ENCODE peak calls at places on chromosome 15, in eight cellular contexts. One of them, this sample, is unnamed. For H3K4me1 and H3K36me3, the result is how much of the 10 kb centered on the place peaks cover.

GRCh38 chr15:49435201-49435600 is 12.2 kb downstream of the FGF7 start:
- DNase-seq in esophagus squamous epithelium: no peak
- DNase-seq in mammary epithelial cell: no peak
- DNase-seq in lower lobe of right lung: no peak
- DNase-seq in CD8-positive, alpha-beta T cell: no peak
- DNase-seq in lung: no peak
- DNase-seq in CD8-positive, alpha-beta memory T cell: no peak
- DNase-seq in naive thymus-derived CD4-positive, alpha-beta T cell: no peak
- DNase-seq in this sample: no peak

GRCh38 chr15:76234337-76234889 is 76.9 kb downstream of the ETFA start:
- DNase-seq in esophagus squamous epithelium: no peak
- DNase-seq in mammary epithelial cell: no peak
- DNase-seq in lower lobe of right lung: no peak
- DNase-seq in CD8-positive, alpha-beta T cell: no peak
- DNase-seq in lung: no peak
- DNase-seq in CD8-positive, alpha-beta memory T cell: no peak
- DNase-seq in naive thymus-derived CD4-positive, alpha-beta T cell: no peak
- DNase-seq in this sample: no peak

GRCh38 chr15:72592103-72592502 is 62.4 kb upstream of the GOLGA6B start:
- DNase-seq in esophagus squamous epithelium: no peak
- DNase-seq in mammary epithelial cell: no peak
- DNase-seq in lower lobe of right lung: no peak
- DNase-seq in CD8-positive, alpha-beta T cell: no peak
- DNase-seq in lung: no peak
- DNase-seq in CD8-positive, alpha-beta memory T cell: no peak
- DNase-seq in naive thymus-derived CD4-positive, alpha-beta T cell: no peak
- DNase-seq in this sample: no peak

GRCh38 chr15:48868549-48868948 is 9.4 kb upstream of the EID1 start:
- DNase-seq in esophagus squamous epithelium: no peak
- DNase-seq in mammary epithelial cell: peak
- DNase-seq in lower lobe of right lung: no peak
- DNase-seq in CD8-positive, alpha-beta T cell: no peak
- DNase-seq in lung: no peak
- DNase-seq in CD8-positive, alpha-beta memory T cell: no peak
- DNase-seq in naive thymus-derived CD4-positive, alpha-beta T cell: no peak
- DNase-seq in this sample: no peak

GRCh38 chr15:62847900-62848489 is 194.6 kb upstream of the TPM1 start:
- DNase-seq in esophagus squamous epithelium: no peak
- DNase-seq in mammary epithelial cell: peak
- DNase-seq in lower lobe of right lung: peak
- DNase-seq in CD8-positive, alpha-beta T cell: no peak
- DNase-seq in lung: peak
- DNase-seq in CD8-positive, alpha-beta memory T cell: peak
- DNase-seq in naive thymus-derived CD4-positive, alpha-beta T cell: no peak
- DNase-seq in this sample: peak

GRCh38 chr15:87354661-87355410 is 901.7 kb downstream of the NTRK3 start:
- DNase-seq in esophagus squamous epithelium: no peak
- DNase-seq in mammary epithelial cell: peak
- DNase-seq in lower lobe of right lung: no peak
- DNase-seq in CD8-positive, alpha-beta T cell: no peak
- DNase-seq in lung: no peak
- DNase-seq in CD8-positive, alpha-beta memory T cell: no peak
- DNase-seq in naive thymus-derived CD4-positive, alpha-beta T cell: no peak
- DNase-seq in this sample: no peak

GRCh38 chr15:98903377-98904018 is 104.1 kb downstream of the PGPEP1L start:
- DNase-seq in esophagus squamous epithelium: no peak
- DNase-seq in mammary epithelial cell: peak
- DNase-seq in lower lobe of right lung: no peak
- DNase-seq in CD8-positive, alpha-beta T cell: no peak
- DNase-seq in lung: no peak
- DNase-seq in CD8-positive, alpha-beta memory T cell: no peak
- DNase-seq in naive thymus-derived CD4-positive, alpha-beta T cell: no peak
- DNase-seq in this sample: no peak

GRCh38 chr15:70569139-70569717 is 194.1 kb downstream of the UACA start:
- DNase-seq in esophagus squamous epithelium: no peak
- DNase-seq in mammary epithelial cell: peak
- DNase-seq in lower lobe of right lung: no peak
- DNase-seq in CD8-positive, alpha-beta T cell: no peak
- DNase-seq in lung: no peak
- DNase-seq in CD8-positive, alpha-beta memory T cell: no peak
- DNase-seq in naive thymus-derived CD4-positive, alpha-beta T cell: no peak
- DNase-seq in this sample: no peak

GRCh38 chr15:68380456-68380855 is 51.5 kb downstream of the ITGA11 start:
- DNase-seq in esophagus squamous epithelium: no peak
- DNase-seq in mammary epithelial cell: no peak
- DNase-seq in lower lobe of right lung: no peak
- DNase-seq in CD8-positive, alpha-beta T cell: no peak
- DNase-seq in lung: no peak
- DNase-seq in CD8-positive, alpha-beta memory T cell: no peak
- DNase-seq in naive thymus-derived CD4-positive, alpha-beta T cell: no peak
- DNase-seq in this sample: peak

GRCh38 chr15:31297880-31298456 is 28.7 kb upstream of the KLF13 start:
- DNase-seq in esophagus squamous epithelium: no peak
- DNase-seq in mammary epithelial cell: no peak
- DNase-seq in lower lobe of right lung: no peak
- DNase-seq in CD8-positive, alpha-beta T cell: no peak
- DNase-seq in lung: peak
- DNase-seq in CD8-positive, alpha-beta memory T cell: no peak
- DNase-seq in naive thymus-derived CD4-positive, alpha-beta T cell: no peak
- DNase-seq in this sample: peak

GRCh38 chr15:98844261-98844660 is 163.3 kb downstream of the PGPEP1L start:
- DNase-seq in esophagus squamous epithelium: no peak
- DNase-seq in mammary epithelial cell: no peak
- DNase-seq in lower lobe of right lung: no peak
- DNase-seq in CD8-positive, alpha-beta T cell: no peak
- DNase-seq in lung: no peak
- DNase-seq in CD8-positive, alpha-beta memory T cell: no peak
- DNase-seq in naive thymus-derived CD4-positive, alpha-beta T cell: no peak
- DNase-seq in this sample: no peak

GRCh38 chr15:70160267-70160666 is 62.5 kb upstream of the TLE3 start:
- DNase-seq in esophagus squamous epithelium: no peak
- DNase-seq in mammary epithelial cell: no peak
- DNase-seq in lower lobe of right lung: no peak
- DNase-seq in CD8-positive, alpha-beta T cell: no peak
- DNase-seq in lung: no peak
- DNase-seq in CD8-positive, alpha-beta memory T cell: no peak
- DNase-seq in naive thymus-derived CD4-positive, alpha-beta T cell: no peak
- DNase-seq in this sample: no peak

GRCh38 chr15:59276225-59277178 is 69.9 kb downstream of the LDHAL6B start:
- DNase-seq in esophagus squamous epithelium: no peak
- DNase-seq in mammary epithelial cell: peak
- DNase-seq in lower lobe of right lung: no peak
- DNase-seq in CD8-positive, alpha-beta T cell: no peak
- DNase-seq in lung: no peak
- DNase-seq in CD8-positive, alpha-beta memory T cell: no peak
- DNase-seq in naive thymus-derived CD4-positive, alpha-beta T cell: no peak
- DNase-seq in this sample: no peak

GRCh38 chr15:30827625-30828303 is 76.0 kb upstream of the FAN1 start:
- DNase-seq in esophagus squamous epithelium: no peak
- DNase-seq in mammary epithelial cell: no peak
- DNase-seq in lower lobe of right lung: no peak
- DNase-seq in CD8-positive, alpha-beta T cell: no peak
- DNase-seq in lung: no peak
- DNase-seq in CD8-positive, alpha-beta memory T cell: no peak
- DNase-seq in naive thymus-derived CD4-positive, alpha-beta T cell: no peak
- DNase-seq in this sample: no peak

GRCh38 chr15:78880242-78880533 is 7.5 kb downstream of the MORF4L1 start:
- DNase-seq in esophagus squamous epithelium: no peak
- DNase-seq in mammary epithelial cell: peak
- DNase-seq in lower lobe of right lung: no peak
- DNase-seq in CD8-positive, alpha-beta T cell: no peak
- DNase-seq in lung: no peak
- DNase-seq in CD8-positive, alpha-beta memory T cell: no peak
- DNase-seq in naive thymus-derived CD4-positive, alpha-beta T cell: no peak
- DNase-seq in this sample: no peak

GRCh38 chr15:88729581-88729980 is 73.7 kb upstream of the ACAN start:
- DNase-seq in esophagus squamous epithelium: no peak
- DNase-seq in mammary epithelial cell: no peak
- DNase-seq in lower lobe of right lung: no peak
- DNase-seq in CD8-positive, alpha-beta T cell: no peak
- DNase-seq in lung: no peak
- DNase-seq in CD8-positive, alpha-beta memory T cell: no peak
- DNase-seq in naive thymus-derived CD4-positive, alpha-beta T cell: no peak
- DNase-seq in this sample: no peak

GRCh38 chr15:68638953-68639500 is 60.2 kb downstream of the CORO2B start:
- DNase-seq in esophagus squamous epithelium: no peak
- DNase-seq in mammary epithelial cell: peak
- DNase-seq in lower lobe of right lung: no peak
- DNase-seq in CD8-positive, alpha-beta T cell: no peak
- DNase-seq in lung: no peak
- DNase-seq in CD8-positive, alpha-beta memory T cell: no peak
- DNase-seq in naive thymus-derived CD4-positive, alpha-beta T cell: no peak
- DNase-seq in this sample: no peak

GRCh38 chr15:32676095-32676643 is 34.7 kb downstream of the SCG5 start:
- DNase-seq in esophagus squamous epithelium: no peak
- DNase-seq in mammary epithelial cell: no peak
- DNase-seq in lower lobe of right lung: no peak
- DNase-seq in CD8-positive, alpha-beta T cell: no peak
- DNase-seq in lung: no peak
- DNase-seq in CD8-positive, alpha-beta memory T cell: no peak
- DNase-seq in naive thymus-derived CD4-positive, alpha-beta T cell: no peak
- DNase-seq in this sample: no peak

GRCh38 chr15:63482874-63483323 is 21.5 kb upstream of the USP3 start:
- DNase-seq in esophagus squamous epithelium: no peak
- DNase-seq in mammary epithelial cell: peak
- DNase-seq in lower lobe of right lung: no peak
- DNase-seq in CD8-positive, alpha-beta T cell: no peak
- DNase-seq in lung: no peak
- DNase-seq in CD8-positive, alpha-beta memory T cell: no peak
- DNase-seq in naive thymus-derived CD4-positive, alpha-beta T cell: no peak
- DNase-seq in this sample: no peak

GRCh38 chr15:89998141-89998661 is 2.9 kb upstream of the ZNF710 start:
- DNase-seq in esophagus squamous epithelium: no peak
- DNase-seq in mammary epithelial cell: peak
- DNase-seq in lower lobe of right lung: no peak
- DNase-seq in CD8-positive, alpha-beta T cell: no peak
- DNase-seq in lung: no peak
- DNase-seq in CD8-positive, alpha-beta memory T cell: no peak
- DNase-seq in naive thymus-derived CD4-positive, alpha-beta T cell: no peak
- DNase-seq in this sample: no peak

GRCh38 chr15:82689147-82689546 is 20.5 kb downstream of the AP3B2 start:
- DNase-seq in esophagus squamous epithelium: no peak
- DNase-seq in mammary epithelial cell: no peak
- DNase-seq in lower lobe of right lung: no peak
- DNase-seq in CD8-positive, alpha-beta T cell: no peak
- DNase-seq in lung: no peak
- DNase-seq in CD8-positive, alpha-beta memory T cell: no peak
- DNase-seq in naive thymus-derived CD4-positive, alpha-beta T cell: no peak
- DNase-seq in this sample: no peak

GRCh38 chr15:84992157-84992940 is 10.7 kb downstream of the PDE8A start:
- DNase-seq in esophagus squamous epithelium: no peak
- DNase-seq in mammary epithelial cell: peak
- DNase-seq in lower lobe of right lung: no peak
- DNase-seq in CD8-positive, alpha-beta T cell: no peak
- DNase-seq in lung: no peak
- DNase-seq in CD8-positive, alpha-beta memory T cell: no peak
- DNase-seq in naive thymus-derived CD4-positive, alpha-beta T cell: no peak
- DNase-seq in this sample: no peak

GRCh38 chr15:75151214-75152128 is 50.2 kb upstream of the C15orf39 start:
- DNase-seq in esophagus squamous epithelium: no peak
- DNase-seq in mammary epithelial cell: no peak
- DNase-seq in lower lobe of right lung: no peak
- DNase-seq in CD8-positive, alpha-beta T cell: no peak
- DNase-seq in lung: no peak
- DNase-seq in CD8-positive, alpha-beta memory T cell: no peak
- DNase-seq in naive thymus-derived CD4-positive, alpha-beta T cell: no peak
- DNase-seq in this sample: no peak
- H3K4me1 ChIP-seq in esophagus squamous epithelium: under half
- H3K4me1 ChIP-seq in mammary epithelial cell: under half
- H3K4me1 ChIP-seq in lower lobe of right lung: under half
- H3K4me1 ChIP-seq in CD8-positive, alpha-beta T cell: under half
- H3K4me1 ChIP-seq in lung: under half
- H3K4me1 ChIP-seq in CD8-positive, alpha-beta memory T cell: under half
- H3K4me1 ChIP-seq in naive thymus-derived CD4-positive, alpha-beta T cell: under half
- H3K4me1 ChIP-seq in this sample: under half

GRCh38 chr15:92979011-92979701 is 79.0 kb downstream of the CHD2 start:
- DNase-seq in esophagus squamous epithelium: no peak
- DNase-seq in mammary epithelial cell: no peak
- DNase-seq in lower lobe of right lung: no peak
- DNase-seq in CD8-positive, alpha-beta T cell: no peak
- DNase-seq in lung: no peak
- DNase-seq in CD8-positive, alpha-beta memory T cell: no peak
- DNase-seq in naive thymus-derived CD4-positive, alpha-beta T cell: no peak
- DNase-seq in this sample: no peak

GRCh38 chr15:92984161-92984560 is 84.0 kb downstream of the CHD2 start:
- DNase-seq in esophagus squamous epithelium: no peak
- DNase-seq in mammary epithelial cell: no peak
- DNase-seq in lower lobe of right lung: no peak
- DNase-seq in CD8-positive, alpha-beta T cell: no peak
- DNase-seq in lung: no peak
- DNase-seq in CD8-positive, alpha-beta memory T cell: no peak
- DNase-seq in naive thymus-derived CD4-positive, alpha-beta T cell: no peak
- DNase-seq in this sample: no peak

GRCh38 chr15:92981333-92981732 is 81.2 kb downstream of the CHD2 start:
- DNase-seq in esophagus squamous epithelium: no peak
- DNase-seq in mammary epithelial cell: peak
- DNase-seq in lower lobe of right lung: no peak
- DNase-seq in CD8-positive, alpha-beta T cell: no peak
- DNase-seq in lung: no peak
- DNase-seq in CD8-positive, alpha-beta memory T cell: no peak
- DNase-seq in naive thymus-derived CD4-positive, alpha-beta T cell: no peak
- DNase-seq in this sample: no peak
- H3K36me3 ChIP-seq in esophagus squamous epithelium: half or more
- H3K36me3 ChIP-seq in mammary epithelial cell: half or more
- H3K36me3 ChIP-seq in lower lobe of right lung: half or more
- H3K36me3 ChIP-seq in CD8-positive, alpha-beta T cell: half or more
- H3K36me3 ChIP-seq in lung: under half
- H3K36me3 ChIP-seq in CD8-positive, alpha-beta memory T cell: half or more
- H3K36me3 ChIP-seq in naive thymus-derived CD4-positive, alpha-beta T cell: half or more
- H3K36me3 ChIP-seq in this sample: half or more

GRCh38 chr15:27747997-27748396 is 351.1 kb downstream of the OCA2 start:
- DNase-seq in esophagus squamous epithelium: no peak
- DNase-seq in mammary epithelial cell: no peak
- DNase-seq in lower lobe of right lung: no peak
- DNase-seq in CD8-positive, alpha-beta T cell: no peak
- DNase-seq in lung: peak
- DNase-seq in CD8-positive, alpha-beta memory T cell: no peak
- DNase-seq in naive thymus-derived CD4-positive, alpha-beta T cell: no peak
- DNase-seq in this sample: no peak
- H3K4me3 ChIP-seq in esophagus squamous epithelium: no peak
- H3K4me3 ChIP-seq in mammary epithelial cell: no peak
- H3K4me3 ChIP-seq in lower lobe of right lung: no peak
- H3K4me3 ChIP-seq in CD8-positive, alpha-beta T cell: no peak
- H3K4me3 ChIP-seq in lung: no peak
- H3K4me3 ChIP-seq in CD8-positive, alpha-beta memory T cell: no peak
- H3K4me3 ChIP-seq in naive thymus-derived CD4-positive, alpha-beta T cell: no peak
- H3K4me3 ChIP-seq in this sample: no peak

GRCh38 chr15:101501703-101502373 is 12.3 kb upstream of the PCSK6 start:
- DNase-seq in esophagus squamous epithelium: no peak
- DNase-seq in mammary epithelial cell: no peak
- DNase-seq in lower lobe of right lung: peak
- DNase-seq in CD8-positive, alpha-beta T cell: peak
- DNase-seq in lung: peak
- DNase-seq in CD8-positive, alpha-beta memory T cell: peak
- DNase-seq in naive thymus-derived CD4-positive, alpha-beta T cell: peak
- DNase-seq in this sample: peak
- H3K4me1 ChIP-seq in esophagus squamous epithelium: under half
- H3K4me1 ChIP-seq in mammary epithelial cell: under half
- H3K4me1 ChIP-seq in lower lobe of right lung: under half
- H3K4me1 ChIP-seq in CD8-positive, alpha-beta T cell: under half
- H3K4me1 ChIP-seq in lung: under half
- H3K4me1 ChIP-seq in CD8-positive, alpha-beta memory T cell: under half
- H3K4me1 ChIP-seq in naive thymus-derived CD4-positive, alpha-beta T cell: under half
- H3K4me1 ChIP-seq in this sample: under half

This sample was measured in right atrium auricular region.